ENCODE peak calls at places on chromosomes 13 and 19, in four cellular contexts. H, D, V and S are unnamed samples.
A peak's percentile ranks its signal among the peaks of the same experiment; 100 is the strongest.

GRCh38 chr13:100954430-100955361 is 280.1 kb upstream of the TMTC4 start:
- DNase-seq in V (no peak), H (no peak), D (no peak), S (no peak)

GRCh38 chr19:42233106-42233505 is 9.3 kb downstream of the GSK3A start:
- DNase-seq in H (no peak), D (no peak), V (no peak), S (no peak)

GRCh38 chr19:52658595-52658994 is 20.4 kb upstream of the ZNF83 start:
- DNase-seq in D (no peak), H (no peak), V (no peak), S (no peak)

GRCh38 chr19:14006766-14007562 is 844 bp upstream of the RFX1 start:
- DNase-seq in H (peak; percentile 36), V (no peak), D (no peak), S (no peak)

GRCh38 chr19:42284641-42285341 is 15.7 kb downstream of the CIC start:
- DNase-seq in V (peak; percentile 27), D (no peak), H (no peak), S (no peak)

GRCh38 chr19:44876930-44877530 is 14.0 kb upstream of the TOMM40 start:
- DNase-seq in D (no peak), H (no peak), V (no peak), S (no peak)

GRCh38 chr19:54207908-54208783 is 7.5 kb downstream of the RPS9 start:
- DNase-seq in H (no peak), D (peak; percentile 94), V (peak; percentile 78), S (no peak)

GRCh38 chr19:289651-290538 is 1.3 kb downstream of the PLPP2 start:
- DNase-seq in V (no peak), H (peak; percentile 83), D (peak; percentile 58), S (peak; percentile 70)

GRCh38 chr19:6064703-6065073 is 45.6 kb downstream of the RFX2 start:
- DNase-seq in H (no peak), D (no peak), V (no peak), S (no peak)

GRCh38 chr13:50537029-50537428 is 306.5 kb downstream of the DLEU7 start:
- DNase-seq in H (no peak), V (no peak), D (no peak), S (no peak)

GRCh38 chr13:46896346-46897138 is at the start of gene HTR2A:
- DNase-seq in H (no peak), D (peak; percentile 33), V (peak; percentile 10), S (no peak)

GRCh38 chr19:7132054-7132453 is 62.6 kb downstream of the ZNF557 start:
- DNase-seq in D (no peak), H (no peak), V (no peak), S (no peak)

GRCh38 chr13:109762791-109763190 is 23.6 kb downstream of the IRS2 start:
- DNase-seq in D (no peak), H (no peak), V (no peak), S (no peak)

GRCh38 chr13:26964278-26965057 is 203.9 kb upstream of the GPR12 start:
- DNase-seq in V (peak; percentile 32), H (no peak), D (peak; percentile 55), S (no peak)

GRCh38 chr19:52227980-52228379 is 38.1 kb downstream of the PPP2R1A start:
- DNase-seq in H (no peak), D (no peak), V (no peak), S (no peak)

GRCh38 chr19:6475321-6476108 is 6.1 kb downstream of the DENND1C start:
- DNase-seq in H (no peak), D (no peak), V (no peak), S (no peak)

GRCh38 chr13:113243847-113244246 is 34.4 kb downstream of the CUL4A start:
- DNase-seq in D (no peak), V (no peak), H (no peak), S (no peak)

DNA sequence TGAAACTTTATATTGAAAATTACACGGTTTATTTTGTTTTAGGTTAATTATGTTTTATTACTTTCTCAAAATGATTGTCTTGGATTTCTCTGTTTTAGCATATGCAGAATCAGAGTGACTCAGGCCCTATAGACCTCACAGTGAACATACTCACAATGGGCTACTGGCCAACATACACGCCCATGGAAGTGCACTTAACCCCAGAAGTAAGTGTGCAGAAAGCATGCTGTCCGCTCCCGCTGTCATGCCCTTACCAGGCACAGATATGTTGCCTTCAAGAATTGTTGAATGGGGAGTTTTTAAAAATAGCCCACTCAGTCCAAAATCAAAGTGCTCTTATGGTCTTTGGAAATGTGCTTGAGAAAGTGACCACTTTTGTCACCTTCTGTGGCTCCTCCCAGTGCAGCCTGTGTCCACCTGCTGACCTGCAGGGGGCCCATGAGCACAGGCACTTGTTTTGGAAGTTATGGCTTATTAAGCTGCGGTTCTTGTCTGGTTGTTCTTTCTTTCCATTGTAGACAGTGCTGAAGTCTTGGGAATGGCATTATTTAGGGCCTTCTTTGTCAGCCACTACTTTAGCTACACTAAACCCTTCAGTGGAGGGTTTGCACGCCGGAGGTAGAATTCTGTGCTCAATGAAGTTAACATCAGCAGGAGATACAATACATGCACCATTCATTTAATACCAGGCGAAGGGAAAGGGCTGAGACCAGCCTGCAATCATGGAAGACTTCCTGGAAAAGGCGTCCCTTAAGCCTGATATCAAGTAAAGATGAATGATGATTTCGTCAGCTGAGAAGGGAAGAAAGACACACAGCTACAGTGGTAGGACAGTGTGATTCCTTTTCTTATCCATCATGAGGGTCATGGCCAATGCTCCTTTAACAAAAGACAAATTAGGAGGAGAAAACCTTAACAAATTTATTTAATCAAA is 36.7 kb downstream of the CUL4A start:
- DNase-seq in V (no peak), D (peak; percentile 11), H (no peak), S (no peak)
- TF ChIP-seq CTCF in V (peak; percentile 25), D (peak; percentile 41), H (no peak), S (peak; percentile 32)

DNA sequence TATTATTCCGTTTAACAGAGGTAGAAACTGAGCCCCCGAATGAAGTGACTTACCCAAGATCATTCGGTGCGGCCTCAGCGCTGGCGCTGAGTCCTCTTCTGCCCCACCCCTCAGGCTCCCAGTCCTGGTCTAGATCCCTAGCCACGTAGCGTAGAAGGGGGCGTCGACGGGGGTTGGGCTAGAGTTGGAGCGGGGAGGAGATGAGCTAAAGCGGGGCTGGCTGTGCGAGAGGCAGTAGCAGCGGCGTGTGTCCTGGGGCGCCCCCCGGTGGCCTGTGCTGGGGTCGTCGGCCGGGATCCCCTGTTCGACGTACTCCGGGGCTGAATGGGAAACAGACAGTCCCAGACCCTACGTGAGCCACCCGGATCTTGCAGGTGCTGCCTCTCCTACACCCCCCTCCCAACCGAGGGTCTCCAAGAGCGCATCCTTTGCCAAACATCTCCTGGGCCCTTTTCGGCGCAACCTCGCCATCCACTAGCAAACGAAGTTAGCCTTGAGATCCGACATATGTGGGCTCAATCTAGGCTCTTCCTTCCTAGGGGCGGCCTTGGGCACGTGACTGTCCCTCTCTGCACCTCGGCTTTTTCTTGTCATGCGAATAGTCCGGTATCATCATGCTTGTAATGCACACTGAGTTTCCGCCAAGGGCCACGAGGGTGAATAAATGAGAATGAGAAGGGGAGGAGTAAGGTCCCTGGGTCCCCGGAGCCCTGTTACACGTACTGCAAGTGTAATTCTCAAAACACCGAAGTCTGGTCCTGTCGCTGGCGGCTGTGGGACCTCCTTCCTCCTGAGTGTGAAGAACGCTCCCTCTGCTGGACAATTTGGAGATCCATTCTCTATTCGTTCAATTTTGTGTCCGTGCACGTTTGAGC is 47.7 kb downstream of the CYP4F22 start:
- DNase-seq in D (peak; percentile 95), H (peak; percentile 90), V (peak; percentile 88), S (peak; percentile 88)
- H3K4me3 ChIP-seq in D (peak overlapping the region; percentile 21), H (peak overlapping the region; percentile 39), V (no peak overlapping the region), S (peak overlapping the region; percentile 38)

GRCh38 chr19:17871032-17871877 is 490 bp upstream of the SLC5A5 start:
- DNase-seq in D (no peak), V (no peak), H (no peak), S (no peak)

GRCh38 chr19:17869114-17869608 is 2.6 kb upstream of the SLC5A5 start:
- DNase-seq in H (no peak), D (no peak), V (no peak), S (no peak)

GRCh38 chr19:17867087-17867486 is 4.7 kb upstream of the SLC5A5 start:
- DNase-seq in D (no peak), H (no peak), V (no peak), S (no peak)

GRCh38 chr19:17866312-17867012 is 5.3 kb upstream of the SLC5A5 start:
- DNase-seq in H (no peak), V (no peak), D (no peak), S (no peak)

GRCh38 chr19:17868669-17869068 is 3.1 kb upstream of the SLC5A5 start:
- DNase-seq in V (no peak), D (no peak), H (no peak), S (no peak)
- TF ChIP-seq CTCF in V (no peak), D (no peak), H (no peak), S (no peak)

GRCh38 chr13:95039415-95039814 is 261.8 kb downstream of the ABCC4 start:
- DNase-seq in V (no peak), D (peak; percentile 22), H (no peak), S (no peak)

GRCh38 chr13:95049772-95050171 is 251.5 kb downstream of the ABCC4 start:
- DNase-seq in V (no peak), D (no peak), H (no peak), S (no peak)

GRCh38 chr13:95038949-95039348 is 262.3 kb downstream of the ABCC4 start:
- DNase-seq in D (no peak), H (no peak), V (no peak), S (no peak)

DNA sequence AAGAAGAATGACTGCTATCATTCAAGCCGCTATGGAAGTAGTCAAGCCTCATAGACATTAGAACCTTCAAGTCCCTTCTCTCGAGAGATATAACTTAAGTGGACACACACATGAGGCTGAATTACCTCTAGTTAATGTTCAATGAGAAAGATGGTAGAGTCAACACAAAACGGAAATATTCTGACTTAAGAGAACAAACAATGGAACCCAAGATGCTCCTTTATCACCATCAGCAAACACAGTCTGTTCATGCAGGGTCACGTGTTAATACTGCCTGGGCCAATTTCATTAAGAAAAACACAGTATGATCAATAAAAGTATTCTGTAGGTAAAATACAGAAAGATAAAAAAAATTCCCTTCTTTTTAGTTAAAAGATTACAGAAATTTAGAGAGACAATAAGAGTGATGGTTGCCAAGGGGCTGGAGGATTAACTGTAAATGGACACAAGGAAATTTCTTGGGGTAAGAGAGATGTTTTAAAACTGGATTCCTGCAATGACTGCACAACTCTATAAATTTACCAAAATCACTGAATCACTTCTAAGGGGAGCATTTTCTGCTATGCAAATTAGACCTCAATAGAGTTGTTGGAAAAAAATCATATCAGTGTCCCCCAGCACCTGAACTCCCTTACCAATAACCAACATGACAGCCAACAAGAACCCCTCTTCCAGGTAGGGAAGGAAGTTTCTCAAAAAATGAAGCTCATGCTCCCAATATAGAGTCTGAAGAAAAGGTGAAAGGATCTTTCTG is 256.6 kb downstream of the ABCC4 start:
- DNase-seq in H (no peak), D (no peak), V (no peak), S (peak; percentile 46)
- H3K4me3 ChIP-seq in H (no peak overlapping the region), D (no peak overlapping the region), V (no peak overlapping the region), S (no peak overlapping the region)